ENCODE peak calls at places on chromosomes 16 and 17, in nine cellular contexts. F, U, B, I, P, Y, Q, N and V are unnamed samples.

GRCh38 chr17:37107406-37108083 is 158.8 kb downstream of the AATF start:
- DNase-seq in F (peak), U (peak), B (peak), I (no peak), P (no peak), Y (no peak), Q (peak), N (peak), V (no peak)

GRCh38 chr16:79607587-79607986 is 7.0 kb upstream of the MAF start:
- DNase-seq in F (no peak), U (no peak), B (no peak), I (no peak), P (no peak), Y (no peak), Q (peak), N (peak), V (no peak)

GRCh38 chr16:77807-78443 is at the start of gene MPG:
- DNase-seq in F (peak), U (peak), B (peak), I (no peak), P (peak), Y (peak), Q (peak), N (peak), V (peak)

GRCh38 chr16:30882429-30883310 is 11.2 kb downstream of the BCL7C start:
- DNase-seq in F (no peak), U (no peak), B (no peak), I (no peak), P (no peak), Y (no peak), Q (no peak), N (no peak), V (no peak)

GRCh38 chr16:24328835-24329418 is 72.8 kb downstream of the CACNG3 start:
- DNase-seq in F (no peak), U (no peak), B (no peak), I (no peak), P (no peak), Y (no peak), Q (no peak), N (no peak), V (no peak)

GRCh38 chr17:63988741-63989621 is 9.2 kb upstream of the PRR29 start:
- DNase-seq in F (no peak), U (no peak), B (no peak), I (no peak), P (no peak), Y (no peak), Q (no peak), N (no peak), V (no peak)

GRCh38 chr17:81665205-81666091 is 957 bp downstream of the OXLD1 start:
- DNase-seq in F (no peak), U (no peak), B (no peak), I (no peak), P (no peak), Y (no peak), Q (peak), N (peak), V (peak)

GRCh38 chr16:14180431-14181059 is 109.4 kb downstream of the MRTFB start:
- DNase-seq in F (no peak), U (no peak), B (peak), I (no peak), P (no peak), Y (no peak), Q (no peak), N (no peak), V (no peak)

GRCh38 chr16:20897253-20897896 is 2.8 kb downstream of the DCUN1D3 start:
- DNase-seq in F (no peak), U (no peak), B (no peak), I (no peak), P (peak), Y (no peak), Q (peak), N (peak), V (no peak)

GRCh38 chr16:28513484-28514181 is 7.0 kb upstream of the IL27 start:
- DNase-seq in F (no peak), U (no peak), B (no peak), I (no peak), P (peak), Y (no peak), Q (no peak), N (no peak), V (no peak)

GRCh38 chr17:48646183-48647102 is 20.3 kb upstream of the HOXB9 start:
- DNase-seq in F (no peak), U (no peak), B (no peak), I (no peak), P (no peak), Y (peak), Q (no peak), N (no peak), V (no peak)

GRCh38 chr17:20091161-20092029 is 82.2 kb downstream of the SPECC1 start:
- DNase-seq in F (no peak), U (no peak), B (peak), I (no peak), P (no peak), Y (no peak), Q (no peak), N (no peak), V (no peak)

GRCh38 chr17:43559161-43559816 is 13.1 kb upstream of the ETV4 start:
- DNase-seq in F (no peak), U (no peak), B (no peak), I (no peak), P (no peak), Y (no peak), Q (no peak), N (no peak), V (no peak)

GRCh38 chr17:66547170-66547865 is 244.9 kb downstream of the PRKCA start:
- DNase-seq in F (no peak), U (no peak), B (no peak), I (no peak), P (no peak), Y (no peak), Q (no peak), N (no peak), V (no peak)

GRCh38 chr16:89845417-89845816 is 17.1 kb downstream of the SPIRE2 start:
- DNase-seq in F (no peak), U (no peak), B (no peak), I (no peak), P (no peak), Y (no peak), Q (no peak), N (no peak), V (no peak)

GRCh38 chr16:54270711-54271110 is 15.9 kb downstream of the IRX3 start:
- DNase-seq in F (no peak), U (no peak), B (no peak), I (no peak), P (peak), Y (no peak), Q (no peak), N (no peak), V (peak)